ENCODE peak calls at places on chromosomes 1 and 21, in seven cellular contexts. J, S, A, U, O, N and Q are unnamed samples.

GRCh38 chr21:34344058-34344425 is 19.8 kb upstream of the KCNE2 start:
- DNase-seq in J (no peak), S (no peak), A (no peak), U (no peak), O (no peak), N (no peak), Q (no peak)

GRCh38 chr21:15210235-15210678 is 145.5 kb upstream of the NRIP1 start:
- DNase-seq in J (peak), S (no peak), A (peak), U (no peak), O (no peak), N (peak), Q (no peak)

GRCh38 chr21:19807231-19807630 is 1191.0 kb upstream of the NCAM2 start:
- DNase-seq in J (no peak), S (no peak), A (no peak), U (no peak), O (no peak), N (no peak), Q (no peak)

GRCh38 chr1:230427981-230428380 is 1.8 kb upstream of the PGBD5 start:
- DNase-seq in J (no peak), S (no peak), A (no peak), U (no peak), O (no peak), N (no peak), Q (no peak)

GRCh38 chr1:172556461-172556860 is 23.5 kb downstream of the SUCO start:
- DNase-seq in J (no peak), S (no peak), A (peak), U (no peak), O (no peak), N (peak), Q (no peak)

GRCh38 chr1:163295949-163296348 is 25.8 kb upstream of the NUF2 start:
- DNase-seq in J (no peak), S (no peak), A (no peak), U (no peak), O (no peak), N (no peak), Q (no peak)

GRCh38 chr1:61190476-61191067 is 108.2 kb downstream of the NFIA start:
- DNase-seq in J (no peak), S (no peak), A (peak), U (no peak), O (no peak), N (peak), Q (no peak)

GRCh38 chr1:201582261-201582951 is 43.5 kb downstream of the NAV1 start:
- DNase-seq in J (no peak), S (no peak), A (peak), U (no peak), O (peak), N (peak), Q (no peak)

GRCh38 chr1:222865718-222866117 is 50.9 kb downstream of the DISP1 start:
- DNase-seq in J (no peak), S (no peak), A (no peak), U (no peak), O (no peak), N (no peak), Q (no peak)

GRCh38 chr21:41847066-41847804 is 31.9 kb downstream of the PRDM15 start:
- DNase-seq in J (no peak), S (no peak), A (peak), U (no peak), O (no peak), N (no peak), Q (no peak)

GRCh38 chr1:86507935-86508582 is 38.8 kb upstream of the CLCA4 start:
- DNase-seq in J (no peak), S (no peak), A (peak), U (no peak), O (peak), N (peak), Q (no peak)

GRCh38 chr1:246691622-246692495 is 32.4 kb upstream of the SCCPDH start:
- DNase-seq in J (no peak), S (no peak), A (peak), U (no peak), O (peak), N (no peak), Q (no peak)

GRCh38 chr1:228037401-228038386 is 30.9 kb downstream of the WNT3A start:
- DNase-seq in J (no peak), S (no peak), A (peak), U (no peak), O (peak), N (peak), Q (no peak)

GRCh38 chr21:38499296-38499695 is 1.0 kb upstream of the ERG start:
- DNase-seq in J (no peak), S (no peak), A (no peak), U (no peak), O (peak), N (peak), Q (no peak)

GRCh38 chr1:53176452-53177344 is 19.9 kb upstream of the CPT2 start:
- DNase-seq in J (peak), S (peak), A (peak), U (no peak), O (peak), N (peak), Q (no peak)

GRCh38 chr1:11272544-11272841 is 505 bp upstream of the UBIAD1 start:
- DNase-seq in J (no peak), S (no peak), A (no peak), U (no peak), O (no peak), N (no peak), Q (no peak)

GRCh38 chr1:200154069-200154767 is 126.7 kb downstream of the NR5A2 start:
- DNase-seq in J (no peak), S (no peak), A (peak), U (no peak), O (peak), N (peak), Q (no peak)

GRCh38 chr1:54381524-54381923 is 24.7 kb downstream of the SSBP3 start:
- DNase-seq in J (no peak), S (no peak), A (no peak), U (no peak), O (no peak), N (no peak), Q (no peak)

GRCh38 chr1:52659356-52659755 is 26.4 kb downstream of the SHISAL2A start:
- DNase-seq in J (no peak), S (no peak), A (no peak), U (no peak), O (peak), N (no peak), Q (no peak)

GRCh38 chr1:41427022-41427942 is 57.2 kb downstream of the EDN2 start:
- DNase-seq in J (no peak), S (no peak), A (no peak), U (no peak), O (no peak), N (no peak), Q (no peak)

GRCh38 chr1:178282949-178283367 is 189.1 kb downstream of the RASAL2 start:
- DNase-seq in J (no peak), S (no peak), A (peak), U (no peak), O (peak), N (peak), Q (peak)

GRCh38 chr1:201761178-201761577 is 67.8 kb upstream of the IPO9 start:
- DNase-seq in J (no peak), S (no peak), A (no peak), U (no peak), O (no peak), N (no peak), Q (no peak)

GRCh38 chr1:207088731-207089626 is at the start of gene C4BPB:
- DNase-seq in J (no peak), S (no peak), A (peak), U (no peak), O (peak), N (no peak), Q (no peak)

DNA sequence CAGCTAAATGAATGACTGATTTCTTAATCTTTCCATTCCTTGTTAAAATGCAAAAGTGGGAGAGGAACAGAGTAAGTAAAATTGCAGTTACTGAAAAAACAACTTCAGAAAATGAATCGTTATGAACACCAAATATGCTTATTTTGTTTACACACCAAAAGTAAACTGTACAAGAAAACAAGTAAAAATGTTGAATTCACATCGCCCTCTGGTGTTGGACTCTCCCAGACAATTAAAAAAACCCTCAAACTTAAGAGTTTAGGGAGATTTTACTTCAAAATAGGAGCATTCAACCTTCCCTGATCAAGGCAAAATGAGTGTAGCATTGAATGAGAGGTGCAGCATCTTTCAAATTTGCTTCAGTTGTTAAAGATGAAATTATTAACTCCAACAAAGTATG is 19.4 kb upstream of the ESRRG start:
- DNase-seq in J (no peak), S (no peak), A (peak), U (no peak), O (no peak), N (peak), Q (no peak)
- TF ChIP-seq CTCF in J (peak), S (peak), A (peak), U (peak), O (peak), N (peak), Q (no peak)

DNA sequence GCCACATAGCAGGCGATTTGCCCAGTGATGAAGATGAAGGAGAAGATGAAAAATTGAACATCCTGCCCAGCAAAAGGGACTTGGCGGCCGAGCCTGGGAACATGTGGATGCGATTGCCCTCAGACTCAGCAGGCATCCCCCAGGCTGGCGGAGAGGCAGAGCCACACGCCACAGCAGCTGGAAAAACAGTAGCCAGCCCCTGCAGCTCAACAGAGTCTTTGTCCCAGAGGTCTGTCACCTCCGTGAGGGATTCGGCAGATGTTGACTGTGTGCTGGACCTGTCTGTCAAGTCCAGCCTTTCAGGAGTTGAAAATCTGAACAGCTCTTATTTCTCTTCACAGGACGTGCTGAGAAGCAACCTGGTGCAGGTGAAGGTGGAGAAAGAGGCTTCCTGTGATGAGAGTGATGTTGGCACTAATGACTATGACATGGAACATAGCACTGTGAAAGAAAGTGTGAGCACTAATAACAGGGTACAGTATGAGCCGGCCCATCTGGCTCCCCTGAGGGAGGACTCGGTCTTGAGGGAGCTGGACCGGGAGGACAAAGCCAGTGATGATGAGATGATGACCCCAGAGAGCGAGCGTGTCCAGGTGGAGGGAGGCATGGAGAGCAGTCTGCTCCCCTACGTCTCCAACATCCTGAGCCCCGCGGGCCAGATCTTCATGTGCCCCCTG is 3.3 kb downstream of the ZBTB18 start:
- DNase-seq in J (no peak), S (no peak), A (no peak), U (no peak), O (no peak), N (no peak), Q (no peak)
- H3K4me3 ChIP-seq in J (no peak), S (no peak), A (no peak), U (no peak), O (no peak), N (no peak), Q (no peak)

GRCh38 chr1:203522237-203522636 is 28.3 kb downstream of the OPTC start:
- DNase-seq in J (no peak), S (no peak), A (no peak), U (no peak), O (peak), N (no peak), Q (no peak)
- TF ChIP-seq CTCF in J (no peak), S (no peak), A (no peak), U (no peak), O (no peak), N (no peak), Q (no peak)

DNA sequence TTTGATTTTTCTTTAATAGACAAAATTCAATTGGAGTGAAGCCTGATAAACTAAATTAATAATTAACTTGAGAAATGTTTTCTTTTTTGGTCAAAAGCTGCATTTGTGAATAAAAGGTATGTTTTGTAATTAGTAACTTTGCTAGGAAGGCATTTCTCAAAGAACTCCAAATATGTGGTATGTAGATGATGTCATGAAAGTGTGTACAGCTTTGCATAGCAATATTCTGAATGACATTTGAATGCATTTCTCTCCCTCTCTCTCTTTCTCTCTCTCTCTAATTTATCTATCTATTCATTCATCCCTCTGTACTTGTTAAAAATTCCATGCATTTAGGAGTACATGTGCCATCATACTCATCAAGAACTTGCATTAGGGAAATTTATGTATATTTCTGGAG is 109.1 kb upstream of the ADAMTS5 start:
- DNase-seq in J (no peak), S (no peak), A (no peak), U (no peak), O (no peak), N (no peak), Q (no peak)
- H3K4me3 ChIP-seq in J (no peak), S (no peak), A (no peak), U (no peak), O (no peak), N (no peak), Q (no peak)

DNA sequence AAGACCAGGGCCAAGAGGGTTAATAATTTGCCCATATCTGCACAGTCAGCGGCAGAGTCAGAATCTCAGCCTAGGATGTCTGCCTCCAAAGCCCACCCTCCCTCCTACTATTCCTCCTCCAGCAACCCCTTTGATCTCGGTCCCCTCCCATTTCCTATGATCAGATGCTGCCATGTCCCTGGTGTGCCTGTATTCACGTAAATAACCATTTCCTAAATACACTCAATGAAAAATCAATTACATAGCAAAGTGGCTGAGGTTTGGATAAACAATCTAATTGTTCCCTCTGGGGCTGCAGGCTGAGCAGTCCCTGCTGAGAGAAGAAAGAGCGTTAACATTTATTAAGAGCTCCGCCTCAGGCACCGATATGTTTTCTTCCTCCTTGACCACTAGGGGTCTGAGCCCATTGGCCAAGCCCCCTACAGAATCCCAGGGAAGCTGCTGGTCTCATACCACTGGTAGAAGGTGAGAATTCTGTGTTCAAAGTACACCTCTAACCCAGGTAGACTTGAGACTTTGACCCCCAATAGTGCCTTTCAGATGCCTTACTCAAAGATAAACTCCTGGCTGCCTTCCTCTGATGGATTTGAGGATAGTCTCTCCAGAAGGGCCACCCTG is 34.0 kb upstream of the CAMK1G start:
- DNase-seq in J (no peak), S (no peak), A (no peak), U (no peak), O (no peak), N (no peak), Q (no peak)
- TF ChIP-seq CTCF in J (no peak), S (no peak), A (peak), U (peak), O (peak), N (no peak), Q (no peak)